ENCODE peak calls at places on chromosomes 3 and 15, in seven cellular contexts. One of them, this sample, is unnamed.

GRCh38 chr3:100401674-100402036 is 316 bp downstream of the LNP1 start:
- DNase-seq in cardiac fibroblast: peak
- DNase-seq in LoVo: no peak
- DNase-seq in HTR-8/SVneo: peak
- DNase-seq in MM.1S: peak
- DNase-seq in MCF 10A: no peak
- DNase-seq in naive thymus-derived CD8-positive, alpha-beta T cell: peak
- DNase-seq in this sample: peak

GRCh38 chr3:43914269-43914668 is 223.5 kb downstream of the ABHD5 start:
- DNase-seq in cardiac fibroblast: no peak
- DNase-seq in LoVo: no peak
- DNase-seq in HTR-8/SVneo: no peak
- DNase-seq in MM.1S: no peak
- DNase-seq in MCF 10A: no peak
- DNase-seq in naive thymus-derived CD8-positive, alpha-beta T cell: no peak
- DNase-seq in this sample: no peak

GRCh38 chr3:100963041-100963440 is 30.2 kb downstream of the ABI3BP start:
- DNase-seq in cardiac fibroblast: peak
- DNase-seq in LoVo: no peak
- DNase-seq in HTR-8/SVneo: no peak
- DNase-seq in MM.1S: no peak
- DNase-seq in MCF 10A: no peak
- DNase-seq in naive thymus-derived CD8-positive, alpha-beta T cell: no peak
- DNase-seq in this sample: no peak

GRCh38 chr3:29156071-29156715 is 124.7 kb upstream of the RBMS3 start:
- DNase-seq in cardiac fibroblast: no peak
- DNase-seq in LoVo: no peak
- DNase-seq in HTR-8/SVneo: no peak
- DNase-seq in MM.1S: no peak
- DNase-seq in MCF 10A: no peak
- DNase-seq in naive thymus-derived CD8-positive, alpha-beta T cell: no peak
- DNase-seq in this sample: no peak

GRCh38 chr3:45841380-45841700 is 579 bp downstream of the LZTFL1 start:
- DNase-seq in cardiac fibroblast: peak
- DNase-seq in LoVo: peak
- DNase-seq in HTR-8/SVneo: no peak
- DNase-seq in MM.1S: peak
- DNase-seq in MCF 10A: peak
- DNase-seq in naive thymus-derived CD8-positive, alpha-beta T cell: no peak
- DNase-seq in this sample: peak

GRCh38 chr3:17623464-17623863 is 119.0 kb downstream of the TBC1D5 start:
- DNase-seq in cardiac fibroblast: no peak
- DNase-seq in LoVo: no peak
- DNase-seq in HTR-8/SVneo: no peak
- DNase-seq in MM.1S: no peak
- DNase-seq in MCF 10A: no peak
- DNase-seq in naive thymus-derived CD8-positive, alpha-beta T cell: no peak
- DNase-seq in this sample: no peak

GRCh38 chr3:70927239-70927638 is 614.8 kb upstream of the MDFIC2 start:
- DNase-seq in cardiac fibroblast: no peak
- DNase-seq in LoVo: no peak
- DNase-seq in HTR-8/SVneo: no peak
- DNase-seq in MM.1S: no peak
- DNase-seq in MCF 10A: no peak
- DNase-seq in naive thymus-derived CD8-positive, alpha-beta T cell: no peak
- DNase-seq in this sample: no peak

GRCh38 chr3:82186017-82186416 is 424.6 kb upstream of the GBE1 start:
- DNase-seq in cardiac fibroblast: no peak
- DNase-seq in LoVo: no peak
- DNase-seq in HTR-8/SVneo: no peak
- DNase-seq in MM.1S: no peak
- DNase-seq in MCF 10A: no peak
- DNase-seq in naive thymus-derived CD8-positive, alpha-beta T cell: no peak
- DNase-seq in this sample: no peak

GRCh38 chr3:151085889-151086483 is 522 bp downstream of the MED12L start:
- DNase-seq in cardiac fibroblast: no peak
- DNase-seq in LoVo: no peak
- DNase-seq in HTR-8/SVneo: peak
- DNase-seq in MM.1S: peak
- DNase-seq in MCF 10A: no peak
- DNase-seq in naive thymus-derived CD8-positive, alpha-beta T cell: no peak
- DNase-seq in this sample: peak

GRCh38 chr15:80386151-80386550 is 18.0 kb upstream of the ARNT2 start:
- DNase-seq in cardiac fibroblast: no peak
- DNase-seq in LoVo: no peak
- DNase-seq in HTR-8/SVneo: no peak
- DNase-seq in MM.1S: no peak
- DNase-seq in MCF 10A: no peak
- DNase-seq in naive thymus-derived CD8-positive, alpha-beta T cell: no peak
- DNase-seq in this sample: no peak

GRCh38 chr3:186742618-186743335 is 25.6 kb downstream of the KNG1 start:
- DNase-seq in cardiac fibroblast: no peak
- DNase-seq in LoVo: peak
- DNase-seq in HTR-8/SVneo: no peak
- DNase-seq in MM.1S: no peak
- DNase-seq in MCF 10A: no peak
- DNase-seq in naive thymus-derived CD8-positive, alpha-beta T cell: no peak
- DNase-seq in this sample: no peak

GRCh38 chr3:49992351-49992750 is 52.4 kb downstream of the RBM6 start:
- DNase-seq in cardiac fibroblast: no peak
- DNase-seq in LoVo: no peak
- DNase-seq in HTR-8/SVneo: no peak
- DNase-seq in MM.1S: no peak
- DNase-seq in MCF 10A: no peak
- DNase-seq in naive thymus-derived CD8-positive, alpha-beta T cell: no peak
- DNase-seq in this sample: no peak

GRCh38 chr3:34508732-34509131 is 710.3 kb downstream of the PDCD6IP start:
- DNase-seq in cardiac fibroblast: no peak
- DNase-seq in LoVo: no peak
- DNase-seq in HTR-8/SVneo: no peak
- DNase-seq in MM.1S: no peak
- DNase-seq in MCF 10A: no peak
- DNase-seq in naive thymus-derived CD8-positive, alpha-beta T cell: no peak
- DNase-seq in this sample: no peak

GRCh38 chr15:52350423-52350822 is 54.8 kb upstream of the MYO5C start:
- DNase-seq in cardiac fibroblast: no peak
- DNase-seq in LoVo: no peak
- DNase-seq in HTR-8/SVneo: no peak
- DNase-seq in MM.1S: no peak
- DNase-seq in MCF 10A: no peak
- DNase-seq in naive thymus-derived CD8-positive, alpha-beta T cell: no peak
- DNase-seq in this sample: no peak

GRCh38 chr15:45690581-45691260 is 55.9 kb downstream of the SQOR start:
- DNase-seq in cardiac fibroblast: peak
- DNase-seq in LoVo: no peak
- DNase-seq in HTR-8/SVneo: no peak
- DNase-seq in MM.1S: no peak
- DNase-seq in MCF 10A: no peak
- DNase-seq in naive thymus-derived CD8-positive, alpha-beta T cell: no peak
- DNase-seq in this sample: no peak

GRCh38 chr3:123884258-123884831 is at the start of gene MYLK:
- DNase-seq in cardiac fibroblast: peak
- DNase-seq in LoVo: peak
- DNase-seq in HTR-8/SVneo: peak
- DNase-seq in MM.1S: peak
- DNase-seq in MCF 10A: peak
- DNase-seq in naive thymus-derived CD8-positive, alpha-beta T cell: no peak
- DNase-seq in this sample: peak

GRCh38 chr15:51253385-51253784 is 85.0 kb downstream of the CYP19A1 start:
- DNase-seq in cardiac fibroblast: no peak
- DNase-seq in LoVo: no peak
- DNase-seq in HTR-8/SVneo: no peak
- DNase-seq in MM.1S: no peak
- DNase-seq in MCF 10A: peak
- DNase-seq in naive thymus-derived CD8-positive, alpha-beta T cell: no peak
- DNase-seq in this sample: no peak

GRCh38 chr3:37402351-37402750 is 228.0 kb upstream of the LRRFIP2 start:
- DNase-seq in cardiac fibroblast: peak
- DNase-seq in LoVo: no peak
- DNase-seq in HTR-8/SVneo: no peak
- DNase-seq in MM.1S: no peak
- DNase-seq in MCF 10A: peak
- DNase-seq in naive thymus-derived CD8-positive, alpha-beta T cell: no peak
- DNase-seq in this sample: no peak

GRCh38 chr3:123688241-123688747 is 103.4 kb upstream of the HACD2 start:
- DNase-seq in cardiac fibroblast: peak
- DNase-seq in LoVo: peak
- DNase-seq in HTR-8/SVneo: peak
- DNase-seq in MM.1S: no peak
- DNase-seq in MCF 10A: peak
- DNase-seq in naive thymus-derived CD8-positive, alpha-beta T cell: no peak
- DNase-seq in this sample: peak

GRCh38 chr3:49803464-49804140 is 541 bp downstream of the INKA1 start:
- DNase-seq in cardiac fibroblast: no peak
- DNase-seq in LoVo: no peak
- DNase-seq in HTR-8/SVneo: no peak
- DNase-seq in MM.1S: peak
- DNase-seq in MCF 10A: peak
- DNase-seq in naive thymus-derived CD8-positive, alpha-beta T cell: peak
- DNase-seq in this sample: peak

GRCh38 chr3:73433681-73434080 is 191.1 kb downstream of the PDZRN3 start:
- DNase-seq in cardiac fibroblast: no peak
- DNase-seq in LoVo: no peak
- DNase-seq in HTR-8/SVneo: no peak
- DNase-seq in MM.1S: no peak
- DNase-seq in MCF 10A: no peak
- DNase-seq in naive thymus-derived CD8-positive, alpha-beta T cell: no peak
- DNase-seq in this sample: no peak

GRCh38 chr3:184426691-184427141 is 46.9 kb downstream of the CHRD start:
- DNase-seq in cardiac fibroblast: peak
- DNase-seq in LoVo: no peak
- DNase-seq in HTR-8/SVneo: no peak
- DNase-seq in MM.1S: no peak
- DNase-seq in MCF 10A: peak
- DNase-seq in naive thymus-derived CD8-positive, alpha-beta T cell: no peak
- DNase-seq in this sample: no peak

GRCh38 chr3:197736010-197736490 is 654 bp downstream of the RUBCN start:
- DNase-seq in cardiac fibroblast: no peak
- DNase-seq in LoVo: no peak
- DNase-seq in HTR-8/SVneo: no peak
- DNase-seq in MM.1S: peak
- DNase-seq in MCF 10A: peak
- DNase-seq in naive thymus-derived CD8-positive, alpha-beta T cell: no peak
- DNase-seq in this sample: peak

GRCh38 chr3:176362191-176362731 is 835.0 kb downstream of the TBL1XR1 start:
- DNase-seq in cardiac fibroblast: no peak
- DNase-seq in LoVo: no peak
- DNase-seq in HTR-8/SVneo: no peak
- DNase-seq in MM.1S: no peak
- DNase-seq in MCF 10A: no peak
- DNase-seq in naive thymus-derived CD8-positive, alpha-beta T cell: no peak
- DNase-seq in this sample: no peak

GRCh38 chr3:23308986-23309625 is 106.0 kb downstream of the UBE2E2 start:
- DNase-seq in cardiac fibroblast: no peak
- DNase-seq in LoVo: no peak
- DNase-seq in HTR-8/SVneo: no peak
- DNase-seq in MM.1S: no peak
- DNase-seq in MCF 10A: no peak
- DNase-seq in naive thymus-derived CD8-positive, alpha-beta T cell: no peak
- DNase-seq in this sample: no peak

GRCh38 chr3:56296361-56296760 is 171.9 kb downstream of the ERC2 start:
- DNase-seq in cardiac fibroblast: no peak
- DNase-seq in LoVo: no peak
- DNase-seq in HTR-8/SVneo: no peak
- DNase-seq in MM.1S: no peak
- DNase-seq in MCF 10A: no peak
- DNase-seq in naive thymus-derived CD8-positive, alpha-beta T cell: no peak
- DNase-seq in this sample: no peak

GRCh38 chr3:138187296-138188012 is at the start of gene ARMC8:
- DNase-seq in cardiac fibroblast: no peak
- DNase-seq in LoVo: peak
- DNase-seq in HTR-8/SVneo: peak
- DNase-seq in MM.1S: peak
- DNase-seq in MCF 10A: peak
- DNase-seq in naive thymus-derived CD8-positive, alpha-beta T cell: no peak
- DNase-seq in this sample: peak

GRCh38 chr15:49864251-49864650 is 243.4 kb downstream of the DTWD1 start:
- DNase-seq in cardiac fibroblast: no peak
- DNase-seq in LoVo: no peak
- DNase-seq in HTR-8/SVneo: no peak
- DNase-seq in MM.1S: no peak
- DNase-seq in MCF 10A: peak
- DNase-seq in naive thymus-derived CD8-positive, alpha-beta T cell: no peak
- DNase-seq in this sample: no peak